ENCODE peak calls at places on chromosomes 4 and X, in ten cellular contexts. One of them, this sample, is unnamed.

GRCh38 chrX:52933976-52934703 is 24.2 kb downstream of the FAM156A start:
- DNase-seq in A549: no peak
- DNase-seq in prostate gland: no peak
- DNase-seq in H9: no peak
- DNase-seq in transverse colon: no peak
- DNase-seq in IMR-90: no peak
- DNase-seq in CD8-positive, alpha-beta memory T cell: no peak
- DNase-seq in ovary: no peak
- DNase-seq in CD4-positive, alpha-beta memory T cell: no peak
- DNase-seq in GM23248: no peak
- DNase-seq in this sample: no peak

GRCh38 chrX:56253832-56254703 is 21.9 kb downstream of the KLF8 start:
- DNase-seq in A549: no peak
- DNase-seq in prostate gland: no peak
- DNase-seq in H9: no peak
- DNase-seq in transverse colon: no peak
- DNase-seq in IMR-90: no peak
- DNase-seq in CD8-positive, alpha-beta memory T cell: no peak
- DNase-seq in ovary: no peak
- DNase-seq in CD4-positive, alpha-beta memory T cell: no peak
- DNase-seq in GM23248: no peak
- DNase-seq in this sample: no peak

GRCh38 chrX:12955882-12956703 is 18.8 kb upstream of the TMSB4X start:
- DNase-seq in A549: peak; percentile 50
- DNase-seq in prostate gland: no peak
- DNase-seq in H9: no peak
- DNase-seq in transverse colon: peak; percentile 69
- DNase-seq in IMR-90: peak; percentile 84
- DNase-seq in CD8-positive, alpha-beta memory T cell: peak; percentile 66
- DNase-seq in ovary: no peak
- DNase-seq in CD4-positive, alpha-beta memory T cell: peak; percentile 59
- DNase-seq in GM23248: peak; percentile 72
- DNase-seq in this sample: peak; percentile 83

GRCh38 chr4:13703096-13703495 is 75.6 kb upstream of the BOD1L1 start:
- DNase-seq in A549: no peak
- DNase-seq in prostate gland: no peak
- DNase-seq in H9: no peak
- DNase-seq in transverse colon: no peak
- DNase-seq in IMR-90: no peak
- DNase-seq in CD8-positive, alpha-beta memory T cell: no peak
- DNase-seq in ovary: no peak
- DNase-seq in CD4-positive, alpha-beta memory T cell: no peak
- DNase-seq in GM23248: no peak
- DNase-seq in this sample: no peak

GRCh38 chr4:149885896-149886295 is 70.3 kb upstream of the IQCM start:
- DNase-seq in A549: no peak
- DNase-seq in prostate gland: no peak
- DNase-seq in H9: no peak
- DNase-seq in transverse colon: no peak
- DNase-seq in IMR-90: peak; percentile 79
- DNase-seq in CD8-positive, alpha-beta memory T cell: no peak
- DNase-seq in ovary: no peak
- DNase-seq in CD4-positive, alpha-beta memory T cell: no peak
- DNase-seq in GM23248: peak; percentile 76
- DNase-seq in this sample: no peak

GRCh38 chrX:338836-339400 is 20.3 kb upstream of the GTPBP6 start:
- DNase-seq in A549: no peak
- DNase-seq in prostate gland: no peak
- DNase-seq in H9: no peak
- DNase-seq in transverse colon: no peak
- DNase-seq in IMR-90: no peak
- DNase-seq in CD8-positive, alpha-beta memory T cell: no peak
- DNase-seq in ovary: no peak
- DNase-seq in CD4-positive, alpha-beta memory T cell: no peak
- DNase-seq in GM23248: peak; percentile 10
- DNase-seq in this sample: peak; percentile 71

GRCh38 chr4:99447079-99447478 is 11.9 kb upstream of the ADH7 start:
- DNase-seq in A549: peak; percentile 72
- DNase-seq in prostate gland: no peak
- DNase-seq in H9: no peak
- DNase-seq in transverse colon: no peak
- DNase-seq in IMR-90: peak; percentile 43
- DNase-seq in CD8-positive, alpha-beta memory T cell: no peak
- DNase-seq in ovary: no peak
- DNase-seq in CD4-positive, alpha-beta memory T cell: no peak
- DNase-seq in GM23248: peak; percentile 72
- DNase-seq in this sample: no peak

GRCh38 chr4:144556636-144557035 is 89.3 kb upstream of the HHIP start:
- DNase-seq in A549: no peak
- DNase-seq in prostate gland: no peak
- DNase-seq in H9: no peak
- DNase-seq in transverse colon: no peak
- DNase-seq in IMR-90: no peak
- DNase-seq in CD8-positive, alpha-beta memory T cell: no peak
- DNase-seq in ovary: no peak
- DNase-seq in CD4-positive, alpha-beta memory T cell: no peak
- DNase-seq in GM23248: no peak
- DNase-seq in this sample: no peak

GRCh38 chr4:163748474-163748873 is 254.0 kb downstream of the TMA16 start:
- DNase-seq in A549: peak; percentile 19
- DNase-seq in prostate gland: no peak
- DNase-seq in H9: no peak
- DNase-seq in transverse colon: no peak
- DNase-seq in IMR-90: peak; percentile 25
- DNase-seq in CD8-positive, alpha-beta memory T cell: no peak
- DNase-seq in ovary: no peak
- DNase-seq in CD4-positive, alpha-beta memory T cell: no peak
- DNase-seq in GM23248: peak; percentile 2
- DNase-seq in this sample: no peak

GRCh38 chr4:139556735-139557505 is 901 bp upstream of the SETD7 start:
- DNase-seq in A549: peak; percentile 64
- DNase-seq in prostate gland: peak; percentile 69
- DNase-seq in H9: peak; percentile 64
- DNase-seq in transverse colon: peak; percentile 81
- DNase-seq in IMR-90: no peak
- DNase-seq in CD8-positive, alpha-beta memory T cell: peak; percentile 52
- DNase-seq in ovary: no peak
- DNase-seq in CD4-positive, alpha-beta memory T cell: peak; percentile 74
- DNase-seq in GM23248: peak; percentile 63
- DNase-seq in this sample: peak; percentile 88

GRCh38 chr4:41213563-41214157 is 682 bp downstream of the APBB2 start:
- DNase-seq in A549: no peak
- DNase-seq in prostate gland: no peak
- DNase-seq in H9: no peak
- DNase-seq in transverse colon: peak; percentile 30
- DNase-seq in IMR-90: no peak
- DNase-seq in CD8-positive, alpha-beta memory T cell: no peak
- DNase-seq in ovary: peak; percentile 66
- DNase-seq in CD4-positive, alpha-beta memory T cell: no peak
- DNase-seq in GM23248: peak; percentile 60
- DNase-seq in this sample: peak; percentile 82

GRCh38 chrX:107552976-107553375 is 75.3 kb upstream of the PRPS1 start:
- DNase-seq in A549: no peak
- DNase-seq in prostate gland: no peak
- DNase-seq in H9: no peak
- DNase-seq in transverse colon: no peak
- DNase-seq in IMR-90: no peak
- DNase-seq in CD8-positive, alpha-beta memory T cell: no peak
- DNase-seq in ovary: no peak
- DNase-seq in CD4-positive, alpha-beta memory T cell: no peak
- DNase-seq in GM23248: peak; percentile 54
- DNase-seq in this sample: no peak

GRCh38 chr4:133464311-133464710 is 315.2 kb downstream of the PCDH10 start:
- DNase-seq in A549: no peak
- DNase-seq in prostate gland: no peak
- DNase-seq in H9: no peak
- DNase-seq in transverse colon: no peak
- DNase-seq in IMR-90: no peak
- DNase-seq in CD8-positive, alpha-beta memory T cell: no peak
- DNase-seq in ovary: no peak
- DNase-seq in CD4-positive, alpha-beta memory T cell: no peak
- DNase-seq in GM23248: no peak
- DNase-seq in this sample: no peak

GRCh38 chrX:76915836-76916235 is 488.3 kb downstream of the MAGEE1 start:
- DNase-seq in A549: no peak
- DNase-seq in prostate gland: no peak
- DNase-seq in H9: no peak
- DNase-seq in transverse colon: no peak
- DNase-seq in IMR-90: no peak
- DNase-seq in CD8-positive, alpha-beta memory T cell: no peak
- DNase-seq in ovary: no peak
- DNase-seq in CD4-positive, alpha-beta memory T cell: no peak
- DNase-seq in GM23248: no peak
- DNase-seq in this sample: peak; percentile 79

GRCh38 chrX:85243155-85243554 is 424 bp downstream of the SATL1 start:
- DNase-seq in A549: no peak
- DNase-seq in prostate gland: no peak
- DNase-seq in H9: no peak
- DNase-seq in transverse colon: no peak
- DNase-seq in IMR-90: no peak
- DNase-seq in CD8-positive, alpha-beta memory T cell: no peak
- DNase-seq in ovary: no peak
- DNase-seq in CD4-positive, alpha-beta memory T cell: no peak
- DNase-seq in GM23248: no peak
- DNase-seq in this sample: no peak
- H3K27ac ChIP-seq in A549: no peak overlapping the region
- H3K27ac ChIP-seq in prostate gland: no peak overlapping the region
- H3K27ac ChIP-seq in H9: no peak overlapping the region
- H3K27ac ChIP-seq in transverse colon: no peak overlapping the region
- H3K27ac ChIP-seq in IMR-90: no peak overlapping the region
- H3K27ac ChIP-seq in CD8-positive, alpha-beta memory T cell: no peak overlapping the region
- H3K27ac ChIP-seq in ovary: no peak overlapping the region
- H3K27ac ChIP-seq in CD4-positive, alpha-beta memory T cell: no peak overlapping the region
- H3K27ac ChIP-seq in GM23248: no peak overlapping the region
- H3K27ac ChIP-seq in this sample: no peak overlapping the region

DNA sequence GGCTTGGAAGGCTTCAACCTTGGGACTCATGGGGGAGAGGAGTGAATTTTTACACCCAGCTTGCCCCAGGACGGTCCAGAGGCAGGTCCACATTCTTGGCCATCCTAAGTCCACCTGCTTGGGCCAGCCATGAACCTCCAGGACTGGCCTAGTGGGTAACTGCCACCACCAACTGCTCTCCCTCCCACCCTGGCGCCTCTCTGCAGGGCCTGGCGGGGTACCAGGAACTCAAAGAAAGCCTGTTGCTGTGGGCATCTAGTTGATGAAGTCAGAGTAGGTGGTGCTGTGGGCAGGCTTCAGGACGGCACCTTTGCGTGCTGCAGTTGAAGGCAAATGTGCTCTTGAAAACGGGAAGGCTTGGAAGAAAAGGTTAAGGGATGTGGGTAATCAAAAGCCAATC is 12.0 kb downstream of the BCOR start:
- DNase-seq in A549: no peak
- DNase-seq in prostate gland: peak; percentile 15
- DNase-seq in H9: peak; percentile 29
- DNase-seq in transverse colon: no peak
- DNase-seq in IMR-90: no peak
- DNase-seq in CD8-positive, alpha-beta memory T cell: no peak
- DNase-seq in ovary: no peak
- DNase-seq in CD4-positive, alpha-beta memory T cell: no peak
- DNase-seq in GM23248: no peak
- DNase-seq in this sample: peak; percentile 71
- H3K27ac ChIP-seq in A549: no peak overlapping the region
- H3K27ac ChIP-seq in prostate gland: peak overlapping the region; percentile 83
- H3K27ac ChIP-seq in H9: no peak overlapping the region
- H3K27ac ChIP-seq in transverse colon: peak overlapping the region; percentile 65
- H3K27ac ChIP-seq in IMR-90: peak overlapping the region; percentile 56
- H3K27ac ChIP-seq in CD8-positive, alpha-beta memory T cell: no peak overlapping the region
- H3K27ac ChIP-seq in ovary: peak overlapping the region; percentile 34
- H3K27ac ChIP-seq in CD4-positive, alpha-beta memory T cell: no peak overlapping the region
- H3K27ac ChIP-seq in GM23248: peak overlapping the region; percentile 42
- H3K27ac ChIP-seq in this sample: no peak overlapping the region

GRCh38 chr4:97866821-97867556 is 276.3 kb downstream of the STPG2 start:
- DNase-seq in A549: no peak
- DNase-seq in prostate gland: no peak
- DNase-seq in H9: no peak
- DNase-seq in transverse colon: no peak
- DNase-seq in IMR-90: no peak
- DNase-seq in CD8-positive, alpha-beta memory T cell: no peak
- DNase-seq in ovary: no peak
- DNase-seq in CD4-positive, alpha-beta memory T cell: no peak
- DNase-seq in GM23248: no peak
- DNase-seq in this sample: no peak

DNA sequence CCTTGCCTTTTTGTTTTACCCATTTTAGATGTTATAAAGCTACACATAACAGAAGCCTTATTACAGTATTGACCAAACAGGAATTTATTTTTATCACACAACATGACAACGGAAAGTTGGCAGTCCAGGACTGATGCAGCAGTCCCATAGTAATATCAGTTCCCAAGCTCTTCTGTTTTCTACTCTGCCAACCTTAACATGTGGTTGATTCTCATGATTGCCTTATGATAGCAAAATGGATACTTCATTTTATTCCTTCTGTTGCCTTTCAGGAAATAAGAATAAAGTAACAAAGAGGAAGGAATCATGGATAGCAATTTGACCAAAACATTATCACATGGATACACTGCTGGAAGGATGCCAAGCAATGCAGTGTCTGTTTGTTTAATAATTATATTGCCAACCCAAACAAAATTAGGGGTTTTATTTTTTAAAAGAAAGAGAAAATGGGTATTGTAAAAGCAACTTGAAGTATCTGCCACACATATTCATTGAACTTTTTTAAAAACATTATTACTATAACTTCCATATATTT is 275.7 kb downstream of the STPG2 start:
- DNase-seq in A549: no peak
- DNase-seq in prostate gland: no peak
- DNase-seq in H9: no peak
- DNase-seq in transverse colon: no peak
- DNase-seq in IMR-90: no peak
- DNase-seq in CD8-positive, alpha-beta memory T cell: no peak
- DNase-seq in ovary: no peak
- DNase-seq in CD4-positive, alpha-beta memory T cell: no peak
- DNase-seq in GM23248: peak; percentile 0
- DNase-seq in this sample: no peak
- H3K27ac ChIP-seq in A549: no peak overlapping the region
- H3K27ac ChIP-seq in prostate gland: no peak overlapping the region
- H3K27ac ChIP-seq in H9: no peak overlapping the region
- H3K27ac ChIP-seq in transverse colon: no peak overlapping the region
- H3K27ac ChIP-seq in IMR-90: no peak overlapping the region
- H3K27ac ChIP-seq in CD8-positive, alpha-beta memory T cell: no peak overlapping the region
- H3K27ac ChIP-seq in ovary: no peak overlapping the region
- H3K27ac ChIP-seq in CD4-positive, alpha-beta memory T cell: no peak overlapping the region
- H3K27ac ChIP-seq in GM23248: no peak overlapping the region
- H3K27ac ChIP-seq in this sample: no peak overlapping the region

DNA sequence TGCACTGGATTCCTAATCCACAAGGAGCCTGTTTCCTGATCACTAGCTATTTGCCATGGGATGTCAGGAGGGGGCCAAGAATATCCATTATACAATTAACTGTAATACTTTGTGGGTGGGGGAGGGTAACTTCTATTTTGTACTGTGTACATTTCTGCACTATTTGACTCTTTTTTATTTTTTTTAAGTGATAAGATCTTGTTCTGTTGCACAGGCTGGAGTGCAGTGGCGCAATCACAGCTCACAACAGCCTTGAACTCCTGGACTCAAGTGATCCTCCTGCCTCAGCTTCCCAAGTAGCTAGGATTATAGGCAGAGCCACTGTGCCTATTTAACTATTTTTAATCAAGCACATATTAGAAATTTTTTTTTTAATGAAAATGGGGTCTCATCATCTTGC is 134.1 kb downstream of the ELOVL6 start:
- DNase-seq in A549: no peak
- DNase-seq in prostate gland: no peak
- DNase-seq in H9: no peak
- DNase-seq in transverse colon: no peak
- DNase-seq in IMR-90: no peak
- DNase-seq in CD8-positive, alpha-beta memory T cell: no peak
- DNase-seq in ovary: no peak
- DNase-seq in CD4-positive, alpha-beta memory T cell: no peak
- DNase-seq in GM23248: no peak
- DNase-seq in this sample: no peak
- H3K27ac ChIP-seq in A549: no peak overlapping the region
- H3K27ac ChIP-seq in prostate gland: no peak overlapping the region
- H3K27ac ChIP-seq in H9: no peak overlapping the region
- H3K27ac ChIP-seq in transverse colon: no peak overlapping the region
- H3K27ac ChIP-seq in IMR-90: no peak overlapping the region
- H3K27ac ChIP-seq in CD8-positive, alpha-beta memory T cell: no peak overlapping the region
- H3K27ac ChIP-seq in ovary: no peak overlapping the region
- H3K27ac ChIP-seq in CD4-positive, alpha-beta memory T cell: no peak overlapping the region
- H3K27ac ChIP-seq in GM23248: no peak overlapping the region
- H3K27ac ChIP-seq in this sample: no peak overlapping the region

This sample was measured in aorta.